ENCODE peak calls at places on chromosomes 5 and 9, in five cellular contexts. F, R, W, I and G are unnamed samples.

GRCh38 chr5:143016777-143017374 is 246.7 kb downstream of the ARHGAP26 start:
- DNase-seq in W (no peak), F (no peak), I (no peak), R (peak), G (peak)

GRCh38 chr9:128940946-128941755 is 6.3 kb downstream of the DOLK start:
- DNase-seq in F (no peak), W (no peak), R (no peak), I (no peak), G (no peak)

GRCh38 chr5:61055434-61056006 is 106.7 kb downstream of the SMIM15 start:
- DNase-seq in F (peak), R (peak), W (no peak), I (no peak), G (no peak)

GRCh38 chr5:151221574-151221973 is 2.3 kb downstream of the CCDC69 start:
- DNase-seq in R (no peak), F (no peak), I (no peak), W (no peak), G (no peak)

GRCh38 chr9:79731483-79731882 is 159.7 kb downstream of the TLE4 start:
- DNase-seq in I (no peak), W (no peak), F (no peak), R (no peak), G (no peak)

GRCh38 chr9:81620009-81620405 is 69.3 kb downstream of the TLE1 start:
- DNase-seq in R (no peak), F (no peak), I (no peak), W (no peak), G (no peak)

GRCh38 chr5:163880307-163880706 is 374.9 kb downstream of the MAT2B start:
- DNase-seq in R (no peak), F (no peak), I (no peak), W (no peak), G (no peak)

GRCh38 chr5:122882836-122883235 is 37.4 kb downstream of the SNX24 start:
- DNase-seq in W (no peak), F (no peak), I (no peak), R (no peak), G (no peak)

GRCh38 chr9:114516913-114517312 is 11.6 kb upstream of the WHRN start:
- DNase-seq in I (no peak), W (no peak), R (no peak), F (no peak), G (no peak)

GRCh38 chr5:147887026-147887627 is 8.6 kb downstream of the SCGB3A2 start:
- DNase-seq in W (no peak), I (no peak), R (no peak), F (peak), G (no peak)

GRCh38 chr9:16899611-16900010 is 29.1 kb upstream of the BNC2 start:
- DNase-seq in I (no peak), R (no peak), W (no peak), F (no peak), G (no peak)

GRCh38 chr9:95023217-95024003 is 294.1 kb downstream of the FANCC start:
- DNase-seq in W (no peak), R (no peak), F (no peak), I (no peak), G (no peak)

GRCh38 chr5:54558362-54558761 is 40.8 kb downstream of the SNX18 start:
- DNase-seq in I (no peak), R (no peak), W (no peak), F (no peak), G (no peak)